ENCODE peak calls at places on chromosomes 5 and 9, in seven cellular contexts. Q is GM12878, P is fibroblast of lung, H is SK-N-SH, C is hepatocyte, K is neural progenitor cell, T is GM23338. Y is an unnamed sample.
A peak's percentile ranks its signal among the peaks of the same experiment; 100 is the strongest.

GRCh38 chr9:91033802-91034201 is 232.2 kb downstream of the SYK start:
- DNase-seq in Q (no peak), P (no peak), H (no peak), C (no peak), K (peak; percentile 48), T (peak; percentile 69), Y (no peak)

GRCh38 chr5:121377446-121377845 is 474.2 kb upstream of the FTMT start:
- DNase-seq in Q (no peak), P (no peak), H (no peak), C (no peak), K (no peak), T (no peak), Y (no peak)

GRCh38 chr9:75866273-75866871 is 24.1 kb upstream of the PCSK5 start:
- DNase-seq in Q (no peak), P (peak; percentile 64), H (peak; percentile 15), C (peak; percentile 71), K (peak; percentile 62), T (peak; percentile 81), Y (peak; percentile 19)

GRCh38 chr5:176713409-176713808 is 66.1 kb downstream of the TSPAN17 start:
- DNase-seq in Q (no peak), P (no peak), H (no peak), C (no peak), K (no peak), T (no peak), Y (no peak)

GRCh38 chr5:79111387-79111959 is at the start of gene BHMT:
- DNase-seq in Q (no peak), P (no peak), H (no peak), C (peak; percentile 20), K (peak; percentile 55), T (peak; percentile 66), Y (no peak)

GRCh38 chr9:34343090-34343489 is 13.7 kb downstream of the NUDT2 start:
- DNase-seq in Q (no peak), P (peak; percentile 24), H (no peak), C (no peak), K (no peak), T (no peak), Y (no peak)

GRCh38 chr9:129750010-129750409 is 2.8 kb downstream of the PTGES start:
- DNase-seq in Q (no peak), P (no peak), H (no peak), C (peak; percentile 44), K (no peak), T (no peak), Y (peak; percentile 95)

GRCh38 chr9:96199006-96199405 is 103.0 kb downstream of the HSD17B3 start:
- DNase-seq in Q (no peak), P (no peak), H (no peak), C (no peak), K (no peak), T (no peak), Y (no peak)

GRCh38 chr5:61813361-61813760 is 481.3 kb downstream of the ZSWIM6 start:
- DNase-seq in Q (no peak), P (no peak), H (no peak), C (no peak), K (no peak), T (no peak), Y (no peak)

GRCh38 chr5:112283943-112284342 is 135.1 kb downstream of the EPB41L4A start:
- DNase-seq in Q (no peak), P (no peak), H (no peak), C (no peak), K (no peak), T (no peak), Y (no peak)

GRCh38 chr9:108356806-108357205 is 499.0 kb downstream of the ACTL7B start:
- DNase-seq in Q (no peak), P (no peak), H (no peak), C (no peak), K (no peak), T (no peak), Y (no peak)

GRCh38 chr9:128244443-128245226 is 31.2 kb downstream of the GOLGA2 start:
- DNase-seq in Q (no peak), P (peak; percentile 89), H (peak; percentile 96), C (peak; percentile 92), K (peak; percentile 62), T (peak; percentile 87), Y (no peak)

GRCh38 chr9:89177401-89178161 is 1.0 kb downstream of the SHC3 start:
- DNase-seq in Q (no peak), P (peak; percentile 41), H (peak; percentile 70), C (no peak), K (peak; percentile 68), T (peak; percentile 67), Y (no peak)

GRCh38 chr5:154677921-154678320 is 77.3 kb upstream of the LARP1 start:
- DNase-seq in Q (no peak), P (no peak), H (no peak), C (peak; percentile 46), K (no peak), T (no peak), Y (no peak)

GRCh38 chr5:4230531-4230904 is 634.9 kb downstream of the IRX1 start:
- DNase-seq in Q (no peak), P (no peak), H (no peak), C (no peak), K (peak; percentile 75), T (peak; percentile 38), Y (no peak)

GRCh38 chr5:141839015-141839513 is 39.1 kb downstream of the PCDH1 start:
- DNase-seq in Q (no peak), P (no peak), H (no peak), C (no peak), K (peak; percentile 50), T (peak; percentile 95), Y (no peak)

GRCh38 chr5:36279054-36279698 is 22.5 kb downstream of the RANBP3L start:
- DNase-seq in Q (no peak), P (peak; percentile 23), H (no peak), C (no peak), K (no peak), T (no peak), Y (no peak)

GRCh38 chr5:146334074-146334533 is 4.5 kb upstream of the POU4F3 start:
- DNase-seq in Q (no peak), P (no peak), H (no peak), C (no peak), K (peak; percentile 87), T (peak; percentile 77), Y (no peak)

GRCh38 chr5:146331257-146331822 is 7.3 kb upstream of the POU4F3 start:
- DNase-seq in Q (no peak), P (no peak), H (no peak), C (no peak), K (peak; percentile 83), T (peak; percentile 79), Y (no peak)

GRCh38 chr5:146327471-146327870 is 11.2 kb upstream of the POU4F3 start:
- DNase-seq in Q (no peak), P (no peak), H (no peak), C (no peak), K (no peak), T (no peak), Y (peak; percentile 36)

GRCh38 chr5:146329697-146330096 is 8.9 kb upstream of the POU4F3 start:
- DNase-seq in Q (no peak), P (no peak), H (no peak), C (no peak), K (no peak), T (no peak), Y (no peak)
- H3K27me3 ChIP-seq in Q (peaks cover 3% of the 10 kb centered on the region), P (peaks cover 11% of the 10 kb centered on the region), H (peaks cover 26% of the 10 kb centered on the region), C (peaks cover 65% of the 10 kb centered on the region), K (peaks cover 57% of the 10 kb centered on the region), T (peaks cover 58% of the 10 kb centered on the region), Y (peaks cover 7% of the 10 kb centered on the region)

DNA sequence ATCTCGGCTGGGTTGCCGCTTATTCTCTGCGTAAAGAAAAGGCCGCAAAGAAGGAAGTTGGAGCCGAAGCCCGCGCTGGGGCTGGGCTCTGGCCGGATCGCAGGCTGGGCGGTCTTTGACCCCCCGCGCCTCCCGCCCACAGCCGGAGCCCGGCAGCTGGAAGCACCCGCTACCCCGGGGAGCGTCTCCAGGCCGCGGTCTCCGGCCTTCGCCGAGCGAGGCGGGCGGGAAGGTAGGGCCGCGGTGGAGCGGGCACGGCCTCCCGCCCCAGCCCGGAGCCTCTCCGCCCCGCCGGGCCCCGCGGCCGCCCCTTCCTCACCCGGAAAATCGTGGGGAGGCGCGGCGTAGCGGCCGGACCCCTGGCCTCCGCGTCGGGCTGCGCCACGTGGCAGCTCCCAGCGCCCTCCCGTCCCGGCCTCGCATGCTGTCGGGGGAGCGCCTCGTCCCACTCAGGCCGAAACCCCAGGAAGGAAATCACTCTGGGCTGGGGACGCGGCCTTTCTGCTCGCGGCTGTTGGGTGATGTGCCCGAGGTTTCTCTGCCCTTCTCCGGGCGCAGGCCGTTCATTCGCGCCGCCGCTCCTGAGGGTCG is 11.9 kb downstream of the FOXD1 start:
- DNase-seq in Q (no peak), P (peak; percentile 40), H (peak; percentile 64), C (peak; percentile 21), K (no peak), T (peak; percentile 49), Y (no peak)
- H2AFZ ChIP-seq in Q (no peak overlapping the region), P (peak overlapping the region; percentile 62), H (peak overlapping the region; percentile 65), C (peak overlapping the region; percentile 75), K (peak overlapping the region; percentile 80), T (peak overlapping the region; percentile 93), Y (no peak overlapping the region)

GRCh38 chr9:114953917-114954316 is 23.5 kb upstream of the TNFSF8 start:
- DNase-seq in Q (no peak), P (peak; percentile 95), H (no peak), C (peak; percentile 11), K (no peak), T (no peak), Y (peak; percentile 42)

GRCh38 chr9:114960276-114960675 is 29.9 kb upstream of the TNFSF8 start:
- DNase-seq in Q (no peak), P (no peak), H (no peak), C (no peak), K (no peak), T (no peak), Y (no peak)

GRCh38 chr9:114958021-114958846 is 27.8 kb upstream of the TNFSF8 start:
- DNase-seq in Q (no peak), P (peak; percentile 26), H (no peak), C (no peak), K (no peak), T (no peak), Y (no peak)

GRCh38 chr9:114954986-114955623 is 24.7 kb upstream of the TNFSF8 start:
- DNase-seq in Q (no peak), P (no peak), H (no peak), C (no peak), K (no peak), T (no peak), Y (no peak)

DNA sequence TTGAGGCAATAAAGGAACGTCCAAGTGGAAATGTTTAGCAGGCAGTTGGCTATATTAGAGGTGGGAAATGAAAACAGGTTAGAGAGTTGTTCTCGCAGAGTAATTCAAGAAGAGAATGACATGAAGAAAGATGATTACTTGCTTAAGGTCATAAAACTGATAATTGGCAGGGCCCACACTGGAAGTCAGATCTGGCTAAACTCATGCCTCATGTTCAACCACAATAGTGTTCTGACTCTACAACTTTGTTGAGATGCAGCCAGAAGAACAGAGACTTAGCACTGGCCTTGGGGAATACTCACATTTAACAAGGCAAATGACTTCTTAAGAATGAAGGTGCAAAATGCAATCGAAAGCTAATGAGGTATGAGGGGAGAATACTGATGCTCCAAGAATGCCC is 27.2 kb upstream of the TNFSF8 start:
- DNase-seq in Q (no peak), P (no peak), H (no peak), C (no peak), K (no peak), T (no peak), Y (no peak)
- H3K27me3 ChIP-seq in Q (no peaks in the 10 kb centered on the region), P (peaks cover 6% of the 10 kb centered on the region), H (no peaks in the 10 kb centered on the region), C (peaks cover 4% of the 10 kb centered on the region), K (peaks cover under 1% of the 10 kb centered on the region), T (no peaks in the 10 kb centered on the region), Y (peaks cover 7% of the 10 kb centered on the region)

DNA sequence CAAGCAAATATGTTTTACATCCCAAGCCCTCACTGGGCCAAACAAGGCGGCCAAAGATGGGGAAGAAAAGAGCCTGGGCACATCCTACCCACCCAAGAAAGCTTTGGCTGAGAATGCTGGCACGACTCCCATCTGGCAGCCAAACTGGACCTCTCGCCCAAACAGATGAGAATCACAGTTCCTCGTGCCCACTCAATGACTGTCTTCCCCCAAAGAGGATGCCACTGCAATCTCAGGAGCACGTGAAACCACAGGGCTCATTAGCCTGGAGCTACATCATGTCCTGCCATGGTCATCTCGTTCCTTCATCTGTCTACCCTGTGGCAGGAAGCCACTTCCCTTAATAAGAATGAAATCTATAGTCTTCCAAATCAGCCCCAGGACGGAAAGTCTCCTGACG is 536.8 kb downstream of the BNC2 start:
- DNase-seq in Q (no peak), P (no peak), H (no peak), C (no peak), K (no peak), T (no peak), Y (no peak)
- H2AFZ ChIP-seq in Q (no peak overlapping the region), P (no peak overlapping the region), H (no peak overlapping the region), C (no peak overlapping the region), K (no peak overlapping the region), T (no peak overlapping the region), Y (no peak overlapping the region)

Y was measured in PC-9.